ENCODE peak calls at places on chromosomes 4 and X, in ten cellular contexts. One of them, this sample, is unnamed.

GRCh38 chrX:153551135-153551534 is 33.7 kb downstream of the ATP2B3 start:
- DNase-seq in neuronal stem cell: no peak
- DNase-seq in GM06990: no peak
- DNase-seq in ovary: no peak
- DNase-seq in thoracic aorta: no peak
- DNase-seq in tibial nerve: no peak
- DNase-seq in transverse colon: no peak
- DNase-seq in tibial artery: no peak
- DNase-seq in pancreas: no peak
- DNase-seq in H7: no peak
- DNase-seq in this sample: peak

GRCh38 chr4:2796261-2797187 is 3.6 kb downstream of the SH3BP2 start:
- DNase-seq in neuronal stem cell: no peak
- DNase-seq in ovary: peak
- DNase-seq in transverse colon: peak
- DNase-seq in pancreas: peak
- DNase-seq in GM06990: peak
- DNase-seq in thoracic aorta: no peak
- DNase-seq in tibial nerve: no peak
- DNase-seq in H7: no peak
- DNase-seq in tibial artery: peak
- DNase-seq in this sample: no peak

GRCh38 chr4:187251896-187252295 is 528.2 kb upstream of the FAT1 start:
- DNase-seq in tibial nerve: no peak
- DNase-seq in H7: no peak
- DNase-seq in GM06990: no peak
- DNase-seq in thoracic aorta: no peak
- DNase-seq in transverse colon: no peak
- DNase-seq in ovary: no peak
- DNase-seq in tibial artery: no peak
- DNase-seq in neuronal stem cell: no peak
- DNase-seq in pancreas: no peak
- DNase-seq in this sample: no peak

GRCh38 chrX:11531226-11531625 is 134.5 kb downstream of the ARHGAP6 start:
- DNase-seq in thoracic aorta: no peak
- DNase-seq in H7: no peak
- DNase-seq in transverse colon: no peak
- DNase-seq in neuronal stem cell: no peak
- DNase-seq in ovary: no peak
- DNase-seq in pancreas: no peak
- DNase-seq in GM06990: no peak
- DNase-seq in tibial nerve: no peak
- DNase-seq in tibial artery: no peak
- DNase-seq in this sample: peak

GRCh38 chr4:169485791-169486742 is 126.3 kb downstream of the NEK1 start:
- DNase-seq in transverse colon: peak
- DNase-seq in tibial artery: no peak
- DNase-seq in pancreas: no peak
- DNase-seq in neuronal stem cell: peak
- DNase-seq in thoracic aorta: no peak
- DNase-seq in tibial nerve: peak
- DNase-seq in ovary: no peak
- DNase-seq in H7: peak
- DNase-seq in GM06990: peak
- DNase-seq in this sample: peak

GRCh38 chrX:41971346-41971745 is 48.0 kb upstream of the CASK start:
- DNase-seq in tibial nerve: no peak
- DNase-seq in tibial artery: no peak
- DNase-seq in GM06990: no peak
- DNase-seq in transverse colon: no peak
- DNase-seq in ovary: no peak
- DNase-seq in pancreas: no peak
- DNase-seq in thoracic aorta: no peak
- DNase-seq in H7: no peak
- DNase-seq in neuronal stem cell: no peak
- DNase-seq in this sample: no peak

GRCh38 chrX:1609311-1609710 is 5.5 kb upstream of the ASMT start:
- DNase-seq in ovary: no peak
- DNase-seq in neuronal stem cell: no peak
- DNase-seq in tibial nerve: no peak
- DNase-seq in H7: no peak
- DNase-seq in thoracic aorta: no peak
- DNase-seq in pancreas: no peak
- DNase-seq in transverse colon: no peak
- DNase-seq in tibial artery: no peak
- DNase-seq in GM06990: no peak
- DNase-seq in this sample: no peak

GRCh38 chr4:173500841-173501591 is 29.0 kb downstream of the HAND2 start:
- DNase-seq in pancreas: no peak
- DNase-seq in thoracic aorta: no peak
- DNase-seq in tibial artery: no peak
- DNase-seq in neuronal stem cell: no peak
- DNase-seq in transverse colon: no peak
- DNase-seq in H7: peak
- DNase-seq in GM06990: no peak
- DNase-seq in tibial nerve: no peak
- DNase-seq in ovary: no peak
- DNase-seq in this sample: no peak

GRCh38 chrX:8192276-8192675 is 21.2 kb upstream of the VCX2 start:
- DNase-seq in ovary: no peak
- DNase-seq in pancreas: no peak
- DNase-seq in transverse colon: no peak
- DNase-seq in tibial nerve: no peak
- DNase-seq in neuronal stem cell: no peak
- DNase-seq in GM06990: no peak
- DNase-seq in thoracic aorta: no peak
- DNase-seq in tibial artery: no peak
- DNase-seq in H7: no peak
- DNase-seq in this sample: no peak

GRCh38 chr4:165095291-165095690 is 17.4 kb downstream of the TMEM192 start:
- DNase-seq in pancreas: no peak
- DNase-seq in ovary: no peak
- DNase-seq in transverse colon: no peak
- DNase-seq in H7: no peak
- DNase-seq in tibial artery: no peak
- DNase-seq in GM06990: no peak
- DNase-seq in neuronal stem cell: no peak
- DNase-seq in tibial nerve: no peak
- DNase-seq in thoracic aorta: no peak
- DNase-seq in this sample: no peak

GRCh38 chrX:46461653-46462191 is 83.5 kb downstream of the ZNF674 start:
- DNase-seq in thoracic aorta: no peak
- DNase-seq in transverse colon: no peak
- DNase-seq in GM06990: peak
- DNase-seq in tibial artery: no peak
- DNase-seq in pancreas: no peak
- DNase-seq in H7: no peak
- DNase-seq in tibial nerve: no peak
- DNase-seq in neuronal stem cell: no peak
- DNase-seq in ovary: no peak
- DNase-seq in this sample: no peak

GRCh38 chr4:148854203-148854602 is 412.0 kb upstream of the NR3C2 start:
- DNase-seq in neuronal stem cell: no peak
- DNase-seq in GM06990: no peak
- DNase-seq in pancreas: no peak
- DNase-seq in tibial artery: no peak
- DNase-seq in transverse colon: no peak
- DNase-seq in tibial nerve: no peak
- DNase-seq in thoracic aorta: no peak
- DNase-seq in H7: no peak
- DNase-seq in ovary: no peak
- DNase-seq in this sample: no peak

GRCh38 chr4:4388418-4388817 is 1.5 kb downstream of the NSG1 start:
- DNase-seq in pancreas: no peak
- DNase-seq in neuronal stem cell: no peak
- DNase-seq in ovary: no peak
- DNase-seq in tibial artery: no peak
- DNase-seq in H7: no peak
- DNase-seq in thoracic aorta: no peak
- DNase-seq in GM06990: no peak
- DNase-seq in transverse colon: no peak
- DNase-seq in tibial nerve: no peak
- DNase-seq in this sample: no peak
- H3K4me3 ChIP-seq in pancreas: no peak
- H3K4me3 ChIP-seq in neuronal stem cell: no peak
- H3K4me3 ChIP-seq in ovary: no peak
- H3K4me3 ChIP-seq in tibial artery: no peak
- H3K4me3 ChIP-seq in H7: no peak
- H3K4me3 ChIP-seq in thoracic aorta: no peak
- H3K4me3 ChIP-seq in GM06990: no peak
- H3K4me3 ChIP-seq in transverse colon: no peak
- H3K4me3 ChIP-seq in tibial nerve: no peak
- H3K4me3 ChIP-seq in this sample: no peak

GRCh38 chr4:6008092-6008551 is 10.1 kb downstream of the C4orf50 start:
- DNase-seq in H7: peak
- DNase-seq in tibial nerve: no peak
- DNase-seq in tibial artery: no peak
- DNase-seq in transverse colon: no peak
- DNase-seq in neuronal stem cell: no peak
- DNase-seq in pancreas: no peak
- DNase-seq in ovary: no peak
- DNase-seq in thoracic aorta: no peak
- DNase-seq in GM06990: no peak
- DNase-seq in this sample: no peak
- H3K4me3 ChIP-seq in H7: no peak
- H3K4me3 ChIP-seq in tibial nerve: no peak
- H3K4me3 ChIP-seq in tibial artery: no peak
- H3K4me3 ChIP-seq in transverse colon: no peak
- H3K4me3 ChIP-seq in neuronal stem cell: no peak
- H3K4me3 ChIP-seq in pancreas: no peak
- H3K4me3 ChIP-seq in ovary: no peak
- H3K4me3 ChIP-seq in thoracic aorta: no peak
- H3K4me3 ChIP-seq in GM06990: no peak
- H3K4me3 ChIP-seq in this sample: no peak

GRCh38 chr4:87119965-87120364 is 100.5 kb downstream of the KLHL8 start:
- DNase-seq in neuronal stem cell: no peak
- DNase-seq in ovary: no peak
- DNase-seq in thoracic aorta: no peak
- DNase-seq in tibial artery: no peak
- DNase-seq in H7: no peak
- DNase-seq in transverse colon: no peak
- DNase-seq in tibial nerve: no peak
- DNase-seq in GM06990: no peak
- DNase-seq in pancreas: no peak
- DNase-seq in this sample: peak
- H3K4me3 ChIP-seq in neuronal stem cell: no peak
- H3K4me3 ChIP-seq in ovary: no peak
- H3K4me3 ChIP-seq in thoracic aorta: peak
- H3K4me3 ChIP-seq in tibial artery: peak
- H3K4me3 ChIP-seq in H7: no peak
- H3K4me3 ChIP-seq in transverse colon: no peak
- H3K4me3 ChIP-seq in tibial nerve: no peak
- H3K4me3 ChIP-seq in GM06990: no peak
- H3K4me3 ChIP-seq in pancreas: no peak
- H3K4me3 ChIP-seq in this sample: no peak

DNA sequence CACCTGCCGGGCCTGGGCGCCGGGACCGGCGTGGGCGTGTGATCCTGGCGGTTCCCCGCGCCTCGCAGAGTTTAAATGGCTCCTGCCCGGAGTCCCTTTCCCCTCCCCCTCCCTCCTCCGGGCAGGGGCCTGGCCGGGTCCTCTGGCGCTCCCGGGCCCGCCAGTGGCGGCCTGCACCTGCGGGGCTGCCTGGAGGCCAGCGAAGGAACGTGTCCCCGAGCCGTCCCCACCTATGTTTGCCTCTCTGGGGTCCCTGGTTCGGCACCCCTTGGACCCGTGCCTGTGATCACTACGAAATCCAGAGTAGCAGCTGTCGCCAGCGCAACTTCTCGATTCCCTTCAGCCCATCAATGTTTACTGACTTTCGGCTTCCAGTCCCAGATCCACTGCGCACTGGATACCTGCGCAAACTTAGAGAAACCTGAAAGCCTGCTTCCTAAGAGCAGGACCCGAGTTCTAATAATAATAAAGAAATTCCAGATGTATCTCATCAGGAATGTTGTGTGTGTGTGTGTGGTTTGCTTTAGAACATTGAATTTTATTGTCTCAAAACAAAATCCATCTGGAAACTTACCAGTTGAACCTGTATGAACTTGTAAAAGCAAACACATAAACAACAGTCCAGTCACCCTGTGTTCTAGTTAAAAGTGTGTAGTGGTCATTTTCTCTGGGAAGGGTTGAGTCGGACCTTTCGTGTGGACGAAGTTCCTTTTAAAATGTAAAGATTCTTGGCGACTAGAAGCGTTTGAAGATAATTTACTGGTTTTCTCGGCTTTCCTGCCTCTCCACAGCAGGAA is 808 bp downstream of the SHROOM2 start:
- DNase-seq in thoracic aorta: no peak
- DNase-seq in ovary: peak
- DNase-seq in H7: peak
- DNase-seq in tibial nerve: no peak
- DNase-seq in neuronal stem cell: no peak
- DNase-seq in transverse colon: no peak
- DNase-seq in GM06990: no peak
- DNase-seq in tibial artery: no peak
- DNase-seq in pancreas: peak
- DNase-seq in this sample: no peak
- H3K4me3 ChIP-seq in thoracic aorta: peak
- H3K4me3 ChIP-seq in ovary: peak
- H3K4me3 ChIP-seq in H7: peak
- H3K4me3 ChIP-seq in tibial nerve: no peak
- H3K4me3 ChIP-seq in neuronal stem cell: peak
- H3K4me3 ChIP-seq in transverse colon: peak
- H3K4me3 ChIP-seq in GM06990: no peak
- H3K4me3 ChIP-seq in tibial artery: peak
- H3K4me3 ChIP-seq in pancreas: peak
- H3K4me3 ChIP-seq in this sample: no peak

GRCh38 chr4:183180621-183181020 is 81.6 kb downstream of the WWC2 start:
- DNase-seq in tibial nerve: no peak
- DNase-seq in ovary: no peak
- DNase-seq in transverse colon: no peak
- DNase-seq in tibial artery: no peak
- DNase-seq in pancreas: no peak
- DNase-seq in H7: no peak
- DNase-seq in neuronal stem cell: no peak
- DNase-seq in thoracic aorta: no peak
- DNase-seq in GM06990: no peak
- DNase-seq in this sample: no peak

GRCh38 chr4:183182873-183183725 is 84.0 kb downstream of the WWC2 start:
- DNase-seq in pancreas: no peak
- DNase-seq in tibial artery: peak
- DNase-seq in GM06990: no peak
- DNase-seq in transverse colon: no peak
- DNase-seq in tibial nerve: peak
- DNase-seq in H7: peak
- DNase-seq in neuronal stem cell: peak
- DNase-seq in ovary: no peak
- DNase-seq in thoracic aorta: no peak
- DNase-seq in this sample: peak

GRCh38 chr4:183178201-183178600 is 79.1 kb downstream of the WWC2 start:
- DNase-seq in pancreas: no peak
- DNase-seq in GM06990: no peak
- DNase-seq in neuronal stem cell: no peak
- DNase-seq in H7: no peak
- DNase-seq in ovary: no peak
- DNase-seq in tibial artery: no peak
- DNase-seq in thoracic aorta: no peak
- DNase-seq in transverse colon: no peak
- DNase-seq in tibial nerve: no peak
- DNase-seq in this sample: no peak

GRCh38 chr4:183180096-183180495 is 81.0 kb downstream of the WWC2 start:
- DNase-seq in ovary: no peak
- DNase-seq in tibial nerve: no peak
- DNase-seq in H7: no peak
- DNase-seq in thoracic aorta: no peak
- DNase-seq in GM06990: no peak
- DNase-seq in neuronal stem cell: no peak
- DNase-seq in transverse colon: no peak
- DNase-seq in pancreas: no peak
- DNase-seq in tibial artery: no peak
- DNase-seq in this sample: no peak

GRCh38 chr4:183181081-183181480 is 82.0 kb downstream of the WWC2 start:
- DNase-seq in H7: no peak
- DNase-seq in tibial artery: no peak
- DNase-seq in pancreas: no peak
- DNase-seq in thoracic aorta: no peak
- DNase-seq in transverse colon: no peak
- DNase-seq in tibial nerve: no peak
- DNase-seq in ovary: no peak
- DNase-seq in neuronal stem cell: no peak
- DNase-seq in GM06990: no peak
- DNase-seq in this sample: no peak
- H3K4me3 ChIP-seq in H7: no peak
- H3K4me3 ChIP-seq in tibial artery: no peak
- H3K4me3 ChIP-seq in pancreas: no peak
- H3K4me3 ChIP-seq in thoracic aorta: no peak
- H3K4me3 ChIP-seq in transverse colon: no peak
- H3K4me3 ChIP-seq in tibial nerve: no peak
- H3K4me3 ChIP-seq in ovary: no peak
- H3K4me3 ChIP-seq in neuronal stem cell: no peak
- H3K4me3 ChIP-seq in GM06990: no peak
- H3K4me3 ChIP-seq in this sample: no peak

This sample was measured in fibroblast of mammary gland.